ENCODE peak calls at places on chromosomes 12 and 14, in ten cellular contexts. Q is tibial nerve, L is GM23248, U is HepG2, X is MM.1S, D is dorsolateral prefrontal cortex, S is right atrium auricular region, R is brain microvascular endothelial cell, A is transverse colon, T is IMR-90. E is an unnamed sample.

GRCh38 chr14:93682459-93682858 is 105.8 kb downstream of the PRIMA1 start:
- DNase-seq in D (no peak), U (no peak), S (no peak), Q (no peak), R (no peak), X (no peak), A (no peak), T (no peak), L (no peak), E (no peak)

GRCh38 chr14:54815016-54815415 is 87.6 kb downstream of the GCH1 start:
- DNase-seq in D (no peak), S (no peak), A (no peak), L (peak), Q (no peak), U (no peak), X (no peak), R (no peak), T (peak), E (no peak)

GRCh38 chr12:92539966-92540791 is 162.6 kb upstream of the PLEKHG7 start:
- DNase-seq in X (no peak), L (no peak), S (no peak), A (no peak), D (no peak), T (no peak), R (no peak), Q (no peak), U (no peak), E (no peak)

GRCh38 chr12:112537710-112538396 is 119.1 kb downstream of the PTPN11 start:
- DNase-seq in X (no peak), L (no peak), T (peak), D (no peak), U (peak), S (no peak), R (peak), Q (no peak), A (no peak), E (no peak)

GRCh38 chr12:29317556-29318363 is 63.2 kb downstream of the ERGIC2 start:
- DNase-seq in X (peak), T (peak), R (peak), Q (peak), A (peak), U (peak), D (peak), L (peak), S (peak), E (peak)

GRCh38 chr14:86038401-86038985 is 508.5 kb downstream of the FLRT2 start:
- DNase-seq in U (peak), T (peak), X (peak), L (peak), A (peak), D (peak), R (peak), Q (no peak), S (no peak), E (no peak)

GRCh38 chr12:3250576-3250975 is 173.4 kb downstream of the TSPAN9 start:
- DNase-seq in L (no peak), T (no peak), X (no peak), D (no peak), Q (no peak), A (no peak), S (peak), R (no peak), U (no peak), E (peak)

GRCh38 chr14:74675219-74675618 is 37.7 kb downstream of the AREL1 start:
- DNase-seq in A (no peak), T (no peak), X (no peak), S (no peak), U (no peak), R (no peak), D (no peak), L (no peak), Q (no peak), E (no peak)

GRCh38 chr14:22380511-22381455 is 208.2 kb downstream of the DAD1 start:
- DNase-seq in R (no peak), S (no peak), D (no peak), A (no peak), U (no peak), Q (no peak), L (peak), T (peak), X (no peak), E (no peak)
- H3K4me3 ChIP-seq in R (no peak), S (no peak), D (no peak), A (no peak), U (no peak), Q (no peak), L (peak), T (peak), X (no peak), E (no peak)

GRCh38 chr12:53676715-53677611 is 1.1 kb upstream of the ATP5MC2 start:
- DNase-seq in U (no peak), T (peak), L (peak), R (peak), Q (peak), S (no peak), A (peak), X (no peak), D (peak), E (peak)
- H3K27ac ChIP-seq in U (no peak), T (peak), L (peak), R (peak), Q (peak), S (peak), A (peak), X (no peak), D (peak), E (peak)

GRCh38 chr12:107351716-107352115 is 258.4 kb upstream of the CRY1 start:
- DNase-seq in U (no peak), L (no peak), T (peak), A (no peak), R (no peak), Q (no peak), X (no peak), D (no peak), S (no peak), E (no peak)
- H3K4me3 ChIP-seq in U (no peak), L (no peak), T (no peak), A (no peak), R (no peak), Q (no peak), X (no peak), D (no peak), S (no peak), E (no peak)

GRCh38 chr14:51871846-51872245 is 11.4 kb downstream of the GNG2 start:
- DNase-seq in X (no peak), A (no peak), S (no peak), L (no peak), D (no peak), T (no peak), U (no peak), Q (no peak), R (no peak), E (no peak)

GRCh38 chr14:51869426-51870113 is 9.2 kb downstream of the GNG2 start:
- DNase-seq in R (no peak), A (no peak), U (no peak), L (no peak), D (no peak), Q (no peak), T (no peak), S (no peak), X (no peak), E (no peak)

GRCh38 chr14:51870620-51871019 is 10.2 kb downstream of the GNG2 start:
- DNase-seq in S (no peak), A (no peak), D (no peak), Q (no peak), R (no peak), U (no peak), L (no peak), T (no peak), X (no peak), E (no peak)

GRCh38 chr14:51872396-51872795 is 12.0 kb downstream of the GNG2 start:
- DNase-seq in L (no peak), R (no peak), T (no peak), X (no peak), A (no peak), Q (no peak), S (no peak), U (no peak), D (no peak), E (no peak)

DNA sequence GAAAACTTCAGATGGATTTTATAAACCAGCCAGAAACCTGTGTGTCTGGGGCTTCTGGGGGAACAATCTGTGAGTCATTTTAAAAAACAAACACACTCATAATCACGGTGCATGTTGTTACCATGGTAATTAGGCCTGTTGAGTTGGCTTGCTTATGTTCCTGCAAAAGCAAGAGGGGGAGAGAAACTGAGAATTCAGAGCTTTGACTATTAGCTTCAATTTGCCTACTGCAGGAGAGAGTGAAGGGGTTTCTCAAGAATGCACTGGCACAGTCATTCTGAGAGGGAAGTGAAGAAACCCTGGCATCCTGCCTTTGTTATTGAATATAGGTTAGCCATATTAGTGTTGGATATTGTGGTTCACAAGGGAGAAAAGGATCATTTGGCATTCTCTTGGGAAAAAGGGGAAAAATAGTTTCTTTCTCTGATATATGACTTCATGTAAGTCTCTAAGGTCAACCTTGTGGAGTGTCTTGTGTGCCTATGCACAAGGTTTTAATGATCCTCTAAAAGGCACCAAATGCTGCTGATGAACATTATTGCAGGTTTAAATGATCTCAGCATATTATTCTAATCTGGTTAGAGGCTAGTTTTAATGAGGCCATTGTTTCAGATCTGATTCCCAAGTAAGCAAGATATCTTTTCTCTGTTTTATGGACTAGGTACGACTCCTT is 12.9 kb downstream of the GNG2 start:
- DNase-seq in R (peak), T (peak), L (peak), Q (no peak), X (no peak), S (no peak), U (no peak), D (no peak), A (no peak), E (no peak)
- H3K27ac ChIP-seq in R (peak), T (no peak), L (peak), Q (no peak), X (no peak), S (no peak), U (no peak), D (peak), A (peak), E (no peak)

GRCh38 chr14:88363624-88364023 is 21.8 kb upstream of the SPATA7 start:
- DNase-seq in D (no peak), S (no peak), A (no peak), Q (no peak), X (no peak), R (no peak), L (no peak), U (no peak), T (no peak), E (no peak)
- H3K4me3 ChIP-seq in D (no peak), S (no peak), A (no peak), Q (no peak), X (no peak), R (no peak), L (no peak), U (no peak), T (no peak), E (no peak)

E was measured in gastrocnemius medialis.